ENCODE peak calls at places on chromosomes 13 and 19, in four cellular contexts. One of them, this sample, is unnamed.
A peak's percentile ranks its signal among the peaks of the same experiment; 100 is the strongest.

GRCh38 chr19:39401549-39402416 is 4.9 kb upstream of the ZFP36 start:
- DNase-seq in MM.1S: peak; percentile 80
- DNase-seq in GM23338: no peak
- DNase-seq in PC-3: peak; percentile 76
- DNase-seq in this sample: peak; percentile 29

GRCh38 chr13:75687145-75687763 is 51.1 kb downstream of the LMO7 start:
- DNase-seq in PC-3: peak; percentile 73
- DNase-seq in MM.1S: peak; percentile 22
- DNase-seq in GM23338: peak; percentile 75
- DNase-seq in this sample: peak; percentile 66

GRCh38 chr19:12346896-12347295 is 13.5 kb upstream of the ZNF563 start:
- DNase-seq in GM23338: peak; percentile 3
- DNase-seq in MM.1S: peak; percentile 27
- DNase-seq in PC-3: no peak
- DNase-seq in this sample: no peak

GRCh38 chr13:74040200-74040599 is 94.0 kb downstream of the KLF12 start:
- DNase-seq in PC-3: peak; percentile 31
- DNase-seq in GM23338: peak; percentile 91
- DNase-seq in MM.1S: peak; percentile 44
- DNase-seq in this sample: no peak

GRCh38 chr13:29136341-29136740 is 316.2 kb downstream of the MTUS2 start:
- DNase-seq in MM.1S: no peak
- DNase-seq in GM23338: no peak
- DNase-seq in PC-3: peak; percentile 9
- DNase-seq in this sample: no peak

GRCh38 chr13:26707122-26708006 is 53.2 kb downstream of the GPR12 start:
- DNase-seq in PC-3: peak; percentile 63
- DNase-seq in GM23338: peak; percentile 91
- DNase-seq in MM.1S: peak; percentile 23
- DNase-seq in this sample: no peak

GRCh38 chr13:99367106-99367616 is 60.0 kb upstream of the GPR183 start:
- DNase-seq in GM23338: no peak
- DNase-seq in MM.1S: no peak
- DNase-seq in PC-3: no peak
- DNase-seq in this sample: no peak

GRCh38 chr19:15641901-15642491 is 1.3 kb downstream of the CYP4F3 start:
- DNase-seq in GM23338: no peak
- DNase-seq in PC-3: no peak
- DNase-seq in MM.1S: no peak
- DNase-seq in this sample: no peak

GRCh38 chr13:46914341-46914740 is 17.5 kb upstream of the HTR2A start:
- DNase-seq in PC-3: no peak
- DNase-seq in MM.1S: no peak
- DNase-seq in GM23338: no peak
- DNase-seq in this sample: no peak

GRCh38 chr13:60061737-60062136 is 102.0 kb downstream of the DIAPH3 start:
- DNase-seq in MM.1S: no peak
- DNase-seq in PC-3: no peak
- DNase-seq in GM23338: peak; percentile 8
- DNase-seq in this sample: no peak

GRCh38 chr19:44889830-44890365 is 1.2 kb upstream of the TOMM40 start:
- DNase-seq in PC-3: no peak
- DNase-seq in MM.1S: no peak
- DNase-seq in GM23338: no peak
- DNase-seq in this sample: no peak

GRCh38 chr13:95833713-95834112 is 156.8 kb downstream of the DNAJC3 start:
- DNase-seq in GM23338: no peak
- DNase-seq in PC-3: peak; percentile 33
- DNase-seq in MM.1S: no peak
- DNase-seq in this sample: peak; percentile 60

GRCh38 chr13:47114030-47114429 is 217.2 kb upstream of the HTR2A start:
- DNase-seq in PC-3: peak; percentile 62
- DNase-seq in GM23338: no peak
- DNase-seq in MM.1S: no peak
- DNase-seq in this sample: no peak

GRCh38 chr19:49222011-49222410 is 64.4 kb downstream of the TRPM4 start:
- DNase-seq in GM23338: no peak
- DNase-seq in MM.1S: no peak
- DNase-seq in PC-3: no peak
- DNase-seq in this sample: no peak

GRCh38 chr13:46648166-46648607 is 95.2 kb downstream of the LRCH1 start:
- DNase-seq in MM.1S: peak; percentile 68
- DNase-seq in PC-3: peak; percentile 13
- DNase-seq in GM23338: peak; percentile 65
- DNase-seq in this sample: peak; percentile 27

GRCh38 chr19:7921302-7921954 is 1.3 kb downstream of the SNAPC2 start:
- DNase-seq in PC-3: no peak
- DNase-seq in GM23338: no peak
- DNase-seq in MM.1S: no peak
- DNase-seq in this sample: no peak

GRCh38 chr13:99663185-99663825 is 162.0 kb downstream of the TM9SF2 start:
- DNase-seq in PC-3: no peak
- DNase-seq in MM.1S: no peak
- DNase-seq in GM23338: no peak
- DNase-seq in this sample: peak; percentile 19

GRCh38 chr19:14048439-14049153 is 13.3 kb downstream of the PALM3 start:
- DNase-seq in PC-3: peak; percentile 60
- DNase-seq in MM.1S: peak; percentile 51
- DNase-seq in GM23338: peak; percentile 86
- DNase-seq in this sample: peak; percentile 56

GRCh38 chr19:45863840-45864628 is at the start of gene FOXA3:
- DNase-seq in MM.1S: peak; percentile 53
- DNase-seq in PC-3: peak; percentile 39
- DNase-seq in GM23338: peak; percentile 84
- DNase-seq in this sample: peak; percentile 43

GRCh38 chr19:49847731-49848696 is 2.9 kb upstream of the PTOV1 start:
- DNase-seq in GM23338: no peak
- DNase-seq in PC-3: peak; percentile 95
- DNase-seq in MM.1S: no peak
- DNase-seq in this sample: peak; percentile 80

GRCh38 chr13:44425041-44425814 is 51.6 kb downstream of the SERP2 start:
- DNase-seq in MM.1S: no peak
- DNase-seq in PC-3: no peak
- DNase-seq in GM23338: no peak
- DNase-seq in this sample: no peak

GRCh38 chr13:103066991-103067390 is 774 bp upstream of the SLC10A2 start:
- DNase-seq in PC-3: no peak
- DNase-seq in MM.1S: no peak
- DNase-seq in GM23338: peak; percentile 2
- DNase-seq in this sample: no peak

GRCh38 chr13:112725346-112726017 is 35.6 kb downstream of the ATP11A start:
- DNase-seq in PC-3: peak; percentile 85
- DNase-seq in GM23338: no peak
- DNase-seq in MM.1S: no peak
- DNase-seq in this sample: peak; percentile 71

GRCh38 chr13:42011601-42012401 is 36.6 kb upstream of the DGKH start:
- DNase-seq in GM23338: peak; percentile 59
- DNase-seq in MM.1S: no peak
- DNase-seq in PC-3: no peak
- DNase-seq in this sample: no peak

GRCh38 chr13:99968521-99969367 is 2.8 kb downstream of the ZIC5 start:
- DNase-seq in PC-3: no peak
- DNase-seq in MM.1S: no peak
- DNase-seq in GM23338: peak; percentile 68
- DNase-seq in this sample: no peak

GRCh38 chr13:112807653-112808376 is 118.0 kb downstream of the ATP11A start:
- DNase-seq in MM.1S: no peak
- DNase-seq in GM23338: no peak
- DNase-seq in PC-3: no peak
- DNase-seq in this sample: no peak

GRCh38 chr13:113393226-113393571 is 29.3 kb upstream of the GRTP1 start:
- DNase-seq in MM.1S: no peak
- DNase-seq in PC-3: no peak
- DNase-seq in GM23338: no peak
- DNase-seq in this sample: no peak

GRCh38 chr19:14118165-14119051 is 846 bp upstream of the PRKACA start:
- DNase-seq in PC-3: no peak
- DNase-seq in GM23338: peak; percentile 37
- DNase-seq in MM.1S: no peak
- DNase-seq in this sample: no peak

GRCh38 chr13:34894756-34895155 is 47.3 kb upstream of the NBEA start:
- DNase-seq in PC-3: no peak
- DNase-seq in MM.1S: no peak
- DNase-seq in GM23338: no peak
- DNase-seq in this sample: no peak

GRCh38 chr19:52722062-52723005 is 12.5 kb downstream of the ZNF611 start:
- DNase-seq in PC-3: peak; percentile 99
- DNase-seq in MM.1S: no peak
- DNase-seq in GM23338: no peak
- DNase-seq in this sample: peak; percentile 96

GRCh38 chr19:1264801-1265610 is 4.1 kb upstream of the CIRBP start:
- DNase-seq in GM23338: peak; percentile 87
- DNase-seq in PC-3: peak; percentile 90
- DNase-seq in MM.1S: no peak
- DNase-seq in this sample: peak; percentile 87

GRCh38 chr19:47190167-47190727 is 40.8 kb downstream of the BBC3 start:
- DNase-seq in MM.1S: no peak
- DNase-seq in GM23338: no peak
- DNase-seq in PC-3: peak; percentile 49
- DNase-seq in this sample: peak; percentile 43

GRCh38 chr19:48797103-48797502 is 13.7 kb downstream of the BCAT2 start:
- DNase-seq in MM.1S: no peak
- DNase-seq in PC-3: no peak
- DNase-seq in GM23338: no peak
- DNase-seq in this sample: no peak

GRCh38 chr13:95137096-95137495 is 164.2 kb downstream of the ABCC4 start:
- DNase-seq in GM23338: no peak
- DNase-seq in PC-3: peak; percentile 37
- DNase-seq in MM.1S: no peak
- DNase-seq in this sample: no peak

GRCh38 chr19:7460562-7460966 is 28.3 kb downstream of the PEX11G start:
- DNase-seq in GM23338: no peak
- DNase-seq in MM.1S: no peak
- DNase-seq in PC-3: no peak
- DNase-seq in this sample: peak; percentile 99

GRCh38 chr13:74246398-74246975 is 112.3 kb upstream of the KLF12 start:
- DNase-seq in MM.1S: no peak
- DNase-seq in PC-3: no peak
- DNase-seq in GM23338: no peak
- DNase-seq in this sample: no peak

GRCh38 chr19:35031072-35031881 is 1.0 kb downstream of the SCN1B start:
- DNase-seq in MM.1S: no peak
- DNase-seq in PC-3: peak; percentile 30
- DNase-seq in GM23338: peak; percentile 71
- DNase-seq in this sample: no peak

GRCh38 chr13:93318538-93318937 is 91.9 kb downstream of the GPC6 start:
- DNase-seq in GM23338: peak; percentile 37
- DNase-seq in PC-3: peak; percentile 21
- DNase-seq in MM.1S: no peak
- DNase-seq in this sample: no peak

GRCh38 chr19:11737964-11738745 is 591 bp downstream of the ZNF823 start:
- DNase-seq in GM23338: peak; percentile 56
- DNase-seq in PC-3: peak; percentile 65
- DNase-seq in MM.1S: peak; percentile 66
- DNase-seq in this sample: peak; percentile 56

DNA sequence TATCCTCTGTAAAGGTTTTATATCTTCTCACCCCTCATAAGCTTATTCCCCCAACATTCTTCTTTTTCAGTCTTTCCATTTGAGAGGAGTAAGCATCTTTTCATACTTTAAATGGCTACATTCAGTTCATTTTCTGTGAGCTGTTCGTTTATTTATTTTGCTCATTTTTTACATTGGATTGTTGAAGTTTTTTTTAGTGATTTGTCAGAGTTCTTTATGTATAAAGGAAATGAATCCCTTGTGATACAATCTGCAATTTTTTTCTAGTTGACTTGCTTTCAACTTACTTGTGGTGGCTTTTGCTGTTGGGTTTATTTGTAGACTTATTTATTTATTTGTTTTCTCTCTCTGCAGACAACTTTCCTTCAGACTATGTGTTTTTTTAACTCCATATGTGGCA is 250.3 kb downstream of the DLEU7 start:
- DNase-seq in PC-3: no peak
- DNase-seq in GM23338: no peak
- DNase-seq in MM.1S: no peak
- DNase-seq in this sample: no peak
- H3K27ac ChIP-seq in PC-3: no peak overlapping the region
- H3K27ac ChIP-seq in GM23338: no peak overlapping the region
- H3K27ac ChIP-seq in MM.1S: no peak overlapping the region
- H3K27ac ChIP-seq in this sample: no peak overlapping the region

GRCh38 chr19:10717054-10717355 is 874 bp upstream of the DNM2 start:
- DNase-seq in MM.1S: no peak
- DNase-seq in PC-3: no peak
- DNase-seq in GM23338: no peak
- DNase-seq in this sample: no peak
- H3K4me1 ChIP-seq in MM.1S: peaks cover 11% of the 10 kb centered on the region
- H3K4me1 ChIP-seq in PC-3: peaks cover 15% of the 10 kb centered on the region
- H3K4me1 ChIP-seq in GM23338: no peaks in the 10 kb centered on the region
- H3K4me1 ChIP-seq in this sample: peaks cover 12% of the 10 kb centered on the region

DNA sequence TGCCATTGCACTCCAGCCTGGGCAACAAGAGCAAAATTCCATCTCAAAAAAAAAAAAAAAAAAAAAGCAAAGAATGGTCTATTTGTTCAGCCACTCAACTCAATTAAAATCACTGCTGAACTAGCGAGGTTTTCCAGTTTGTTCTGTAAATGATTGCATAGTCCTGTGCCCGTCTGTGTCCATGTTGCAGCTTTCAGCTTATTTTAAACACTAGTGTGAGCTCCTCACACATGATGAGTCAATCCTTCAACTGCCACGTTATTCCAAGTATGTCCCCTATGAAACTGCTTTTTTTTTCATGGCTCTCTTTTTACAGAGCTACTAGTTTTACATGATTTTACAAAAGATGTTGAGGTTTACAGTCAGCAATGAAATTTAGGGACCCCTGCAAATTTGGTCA is 12.2 kb downstream of the SUGP2 start:
- DNase-seq in PC-3: no peak
- DNase-seq in MM.1S: no peak
- DNase-seq in GM23338: no peak
- DNase-seq in this sample: no peak
- H3K79me2 ChIP-seq in PC-3: peaks cover 66% of the 10 kb centered on the region
- H3K79me2 ChIP-seq in MM.1S: peaks cover 83% of the 10 kb centered on the region
- H3K79me2 ChIP-seq in GM23338: peaks cover 62% of the 10 kb centered on the region
- H3K79me2 ChIP-seq in this sample: peaks cover 32% of the 10 kb centered on the region

DNA sequence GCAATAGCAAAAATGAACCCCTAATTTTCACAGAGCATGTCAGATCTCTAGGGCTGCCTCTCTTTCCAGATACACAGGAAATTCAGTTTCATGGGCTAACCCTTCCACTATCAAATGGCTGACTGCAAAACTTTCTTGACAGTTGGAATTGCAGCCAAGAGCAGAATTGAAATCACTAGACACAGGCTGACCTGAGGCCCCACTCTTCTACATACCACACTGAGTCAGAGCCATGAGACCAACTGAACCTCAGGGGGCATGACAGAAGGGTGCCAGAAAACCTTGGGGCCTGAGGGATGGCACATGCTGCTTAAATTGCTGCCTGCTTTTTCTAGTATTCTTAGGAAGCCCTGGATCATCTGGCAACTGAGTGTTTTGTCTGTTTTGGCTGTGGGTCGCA is 1.7 kb upstream of the DLEU7 start:
- DNase-seq in PC-3: no peak
- DNase-seq in GM23338: no peak
- DNase-seq in MM.1S: no peak
- DNase-seq in this sample: no peak
- H3K27ac ChIP-seq in PC-3: no peak overlapping the region
- H3K27ac ChIP-seq in GM23338: no peak overlapping the region
- H3K27ac ChIP-seq in MM.1S: no peak overlapping the region
- H3K27ac ChIP-seq in this sample: no peak overlapping the region

This sample was measured in PC-9.